ENCODE peak calls at places on chromosomes 12 and 14, in five cellular contexts. G, S, W, B and F are unnamed samples.

GRCh38 chr14:85487215-85487614 is 42.7 kb upstream of the FLRT2 start:
- DNase-seq in S (peak; percentile 41), W (peak; percentile 72), B (no peak), G (no peak), F (no peak)

GRCh38 chr12:84911331-84912190 is 1.0 kb downstream of the SLC6A15 start:
- DNase-seq in S (peak; percentile 56), G (peak; percentile 88), B (peak; percentile 97), W (peak; percentile 92), F (peak; percentile 72)

GRCh38 chr14:57089901-57090300 is 178.8 kb downstream of the EXOC5 start:
- DNase-seq in G (no peak), B (no peak), S (no peak), W (no peak), F (no peak)

GRCh38 chr12:108313609-108314331 is 25.3 kb downstream of the CMKLR1 start:
- DNase-seq in B (peak; percentile 72), S (no peak), W (no peak), G (no peak), F (no peak)

GRCh38 chr12:4379410-4379809 is at the start of gene FGF23:
- DNase-seq in S (peak; percentile 41), W (peak; percentile 10), B (peak; percentile 84), G (peak; percentile 75), F (peak; percentile 63)

GRCh38 chr12:4177257-4177656 is 96.3 kb upstream of the CCND2 start:
- DNase-seq in S (no peak), G (no peak), B (no peak), W (no peak), F (no peak)

GRCh38 chr14:54814076-54814475 is 88.5 kb downstream of the GCH1 start:
- DNase-seq in W (no peak), G (peak; percentile 83), B (peak; percentile 50), S (no peak), F (no peak)

GRCh38 chr14:60565211-60565610 is 56.3 kb downstream of the SIX6 start:
- DNase-seq in W (no peak), S (peak; percentile 62), G (no peak), B (no peak), F (no peak)

GRCh38 chr14:21053184-21054122 is 4.2 kb upstream of the RNASE8 start:
- DNase-seq in B (no peak), G (no peak), S (no peak), W (no peak), F (no peak)

GRCh38 chr14:59406454-59407245 is 58.5 kb downstream of the GPR135 start:
- DNase-seq in G (no peak), S (peak; percentile 59), B (peak; percentile 22), W (peak; percentile 52), F (no peak)

GRCh38 chr12:59843260-59843843 is 247.5 kb downstream of the SLC16A7 start:
- DNase-seq in B (no peak), W (no peak), G (no peak), S (no peak), F (no peak)

GRCh38 chr12:92987846-92988621 is 58.9 kb upstream of the EEA1 start:
- DNase-seq in W (no peak), G (peak; percentile 49), B (peak; percentile 97), S (no peak), F (no peak)

GRCh38 chr12:15788266-15789214 is 648 bp downstream of the EPS8 start:
- DNase-seq in B (peak; percentile 53), S (peak; percentile 45), W (peak; percentile 64), G (no peak), F (peak; percentile 14)

GRCh38 chr14:103546651-103547454 is 15.6 kb downstream of the BAG5 start:
- DNase-seq in G (peak; percentile 98), S (no peak), W (peak; percentile 46), B (peak; percentile 70), F (no peak)

GRCh38 chr12:32217354-32218310 is 111.0 kb downstream of the BICD1 start:
- DNase-seq in S (peak; percentile 85), G (no peak), W (no peak), B (no peak), F (no peak)

GRCh38 chr12:79373896-79374499 is 316.8 kb downstream of the PAWR start:
- DNase-seq in W (peak; percentile 38), G (peak; percentile 73), S (peak; percentile 23), B (peak; percentile 41), F (no peak)

GRCh38 chr12:54222609-54223008 is 33.8 kb upstream of the SMUG1 start:
- DNase-seq in B (no peak), W (peak; percentile 96), G (no peak), S (peak; percentile 98), F (no peak)

GRCh38 chr14:23028800-23029199 is 5.9 kb downstream of the PSMB5 start:
- DNase-seq in S (peak; percentile 61), G (no peak), B (no peak), W (no peak), F (no peak)

GRCh38 chr12:16962889-16963288 is 356.9 kb upstream of the LMO3 start:
- DNase-seq in G (no peak), B (no peak), S (no peak), W (no peak), F (no peak)

GRCh38 chr12:45762185-45763110 is 32.9 kb downstream of the ARID2 start:
- DNase-seq in S (peak; percentile 78), B (peak; percentile 84), W (peak; percentile 78), G (no peak), F (no peak)

GRCh38 chr12:44876554-44877275 is 600 bp upstream of the NELL2 start:
- DNase-seq in W (peak; percentile 27), G (peak; percentile 87), S (no peak), B (peak; percentile 80), F (peak; percentile 88)

GRCh38 chr12:64621257-64621942 is 11.1 kb downstream of the RASSF3 start:
- DNase-seq in B (no peak), W (peak; percentile 97), S (peak; percentile 95), G (no peak), F (no peak)

GRCh38 chr12:74903522-74903921 is 306.1 kb downstream of the KCNC2 start:
- DNase-seq in B (peak; percentile 69), G (peak; percentile 47), S (no peak), W (peak; percentile 5), F (peak; percentile 8)

GRCh38 chr12:29655861-29656260 is 127.9 kb downstream of the TMTC1 start:
- DNase-seq in S (peak; percentile 6), W (no peak), G (no peak), B (no peak), F (no peak)

GRCh38 chr14:51442513-51443175 is 202.6 kb downstream of the TMX1 start:
- DNase-seq in B (no peak), G (no peak), S (peak; percentile 99), W (peak; percentile 96), F (no peak)

GRCh38 chr12:1246637-1247036 is 255.6 kb downstream of the ERC1 start:
- DNase-seq in G (no peak), S (no peak), B (no peak), W (peak; percentile 10), F (no peak)

GRCh38 chr14:56686416-56686815 is 106.8 kb downstream of the TMEM260 start:
- DNase-seq in B (peak; percentile 60), W (no peak), G (peak; percentile 61), S (no peak), F (peak; percentile 27)

GRCh38 chr12:121325922-121326396 is 26.3 kb downstream of the ANAPC5 start:
- DNase-seq in B (peak; percentile 6), S (no peak), W (no peak), G (no peak), F (no peak)

GRCh38 chr12:117875652-117876491 is 92.9 kb downstream of the KSR2 start:
- DNase-seq in G (peak; percentile 85), W (peak; percentile 77), S (peak; percentile 3), B (peak; percentile 96), F (peak; percentile 83)

GRCh38 chr12:122012184-122012583 is 9.5 kb upstream of the BCL7A start:
- DNase-seq in W (no peak), S (no peak), B (no peak), G (no peak), F (no peak)

GRCh38 chr12:46386360-46386867 is 13.8 kb upstream of the SLC38A2 start:
- DNase-seq in B (no peak), W (peak; percentile 88), G (no peak), S (peak; percentile 98), F (no peak)

GRCh38 chr14:64914237-64914971 is at the start of gene CHURC1:
- DNase-seq in W (peak; percentile 98), G (peak; percentile 96), S (peak; percentile 96), B (peak; percentile 99), F (peak; percentile 96)
- H2AK5ac ChIP-seq in W (peak within 1 kb of the TSS; percentile 83), G (peak within 1 kb of the TSS; percentile 39), S (peak within 1 kb of the TSS; percentile 67), B (no peak within 1 kb of the TSS), F (no peak within 1 kb of the TSS)

GRCh38 chr14:68504861-68505260 is 288.0 kb downstream of the ZFP36L1 start:
- DNase-seq in S (no peak), G (no peak), B (peak; percentile 67), W (no peak), F (no peak)
- H2AK5ac ChIP-seq in S (peak overlapping the region; percentile 77), G (no peak overlapping the region), B (no peak overlapping the region), W (no peak overlapping the region), F (peak overlapping the region; percentile 9)

DNA sequence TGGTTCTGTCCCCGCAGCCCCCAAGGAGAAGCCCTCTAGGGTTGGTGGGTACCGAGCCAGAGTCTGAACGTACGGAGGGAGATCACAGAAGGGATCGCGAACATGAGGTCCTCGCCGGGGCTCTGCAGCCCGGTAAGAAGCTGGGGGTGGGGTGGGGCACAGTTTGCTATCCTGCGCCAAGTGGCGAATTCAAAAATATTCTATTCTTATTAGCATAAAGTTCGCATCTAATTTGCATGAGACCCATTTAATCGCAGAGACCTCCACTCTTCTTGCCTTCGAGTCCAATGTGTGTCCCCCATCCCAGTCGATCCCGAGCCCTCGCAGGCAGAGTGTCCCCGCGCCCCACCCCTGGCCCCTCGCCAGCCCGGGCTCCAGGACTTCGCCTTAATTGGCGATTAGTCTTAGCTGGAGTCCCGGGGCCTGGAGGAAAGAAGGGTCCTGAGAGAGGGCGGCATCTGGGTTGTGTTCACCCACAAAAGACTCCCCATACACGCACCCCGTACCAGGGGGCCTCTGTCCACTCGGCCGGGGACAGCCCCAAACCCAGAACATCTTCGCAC is 601 bp upstream of the ARHGEF25 start:
- DNase-seq in W (no peak), B (no peak), S (no peak), G (peak; percentile 78), F (no peak)
- H2AK5ac ChIP-seq in W (no peak overlapping the region), B (no peak overlapping the region), S (peak overlapping the region; percentile 75), G (no peak overlapping the region), F (peak overlapping the region; percentile 19)

DNA sequence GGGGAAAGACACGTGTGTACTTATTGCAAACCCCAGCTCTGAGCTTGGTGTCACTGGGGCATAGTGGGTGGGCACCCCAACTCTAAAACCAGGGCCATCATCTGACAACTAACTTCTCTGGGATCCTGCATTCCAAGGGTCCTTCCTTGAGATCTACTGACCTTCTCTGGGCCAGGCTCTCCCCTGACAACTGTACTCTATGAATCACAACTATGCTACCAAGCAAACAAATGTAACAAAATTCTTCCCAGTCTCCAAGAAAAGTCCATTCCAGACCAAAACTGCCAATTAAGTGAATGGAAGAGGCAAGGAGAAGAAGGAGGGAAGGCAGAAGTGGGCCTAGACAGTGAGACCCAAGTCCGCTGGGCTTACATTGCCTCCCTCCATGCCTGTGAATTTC is 38.2 kb downstream of the VWF start:
- DNase-seq in B (no peak), G (no peak), S (no peak), W (no peak), F (no peak)
- H2AK5ac ChIP-seq in B (no peak overlapping the region), G (peak overlapping the region; percentile 71), S (peak overlapping the region; percentile 71), W (no peak overlapping the region), F (peak overlapping the region; percentile 3)